ENCODE peak calls at places on chromosomes 5 and 9, in eight cellular contexts. J is stimulated activated effector memory CD8-positive, alpha-beta T cell treated with anti-CD3 and anti-CD28 coated beads, Interleukin-12 subunit alpha, Interleukin-12 subunit beta, amount 100 ng/mL, for 72 hours; I is stimulated activated naive CD8-positive, alpha-beta T cell treated with anti-CD3 and anti-CD28 coated beads, Interleukin-15, Interleukin-2, amounts not matched to agents 100 U/mL and 50 U/mL, for 24 hours; P is activated naive CD8-positive, alpha-beta T cell treated with anti-CD3 and anti-CD28 coated beads, Interleukin-2, amount 50 U/mL, for 24 hours; C is activated naive CD4-positive, alpha-beta T cell treated with anti-CD3 and anti-CD28 coated beads, Interleukin-2, amount 50 U/mL, for 72 hours; S is central memory CD8-positive, alpha-beta T cell; L is GM12878; G is heart right ventricle. X is an unnamed sample.

GRCh38 chr5:57735754-57736153 is 253.1 kb upstream of the ACTBL2 start:
- ATAC-seq in C (no peak), L (no peak), G (no peak), P (no peak), J (no peak), S (no peak), I (no peak), X (peak)

GRCh38 chr5:151174612-151175101 is 17.1 kb upstream of the ANXA6 start:
- ATAC-seq in P (no peak), G (no peak), S (no peak), I (no peak), C (no peak), L (no peak), J (no peak), X (no peak)

GRCh38 chr9:116027096-116027495 is 126.5 kb upstream of the PAPPA start:
- ATAC-seq in J (no peak), P (no peak), G (no peak), S (no peak), C (no peak), I (no peak), L (no peak), X (peak)

GRCh38 chr9:112000743-112001142 is 104.1 kb downstream of the UGCG start:
- ATAC-seq in P (no peak), I (no peak), L (no peak), G (no peak), J (no peak), C (no peak), S (no peak), X (no peak)

GRCh38 chr9:94894111-94894699 is 167.7 kb downstream of the AOPEP start:
- ATAC-seq in P (no peak), S (no peak), J (no peak), G (no peak), C (no peak), I (no peak), L (no peak), X (no peak)

GRCh38 chr5:63398346-63398745 is 563.9 kb downstream of the HTR1A start:
- ATAC-seq in L (no peak), S (no peak), J (no peak), C (no peak), I (no peak), P (no peak), G (no peak), X (no peak)

GRCh38 chr9:4743131-4743875 is 2.3 kb upstream of the AK3 start:
- ATAC-seq in G (no peak), J (no peak), S (no peak), C (no peak), P (no peak), I (no peak), L (no peak), X (no peak)

GRCh38 chr5:72252574-72253155 is 67.4 kb downstream of the MRPS27 start:
- ATAC-seq in I (no peak), G (no peak), J (no peak), S (no peak), L (no peak), P (no peak), C (no peak), X (peak)

GRCh38 chr5:168408561-168409321 is 77.5 kb upstream of the RARS1 start:
- ATAC-seq in J (no peak), C (no peak), I (no peak), G (peak), S (no peak), P (no peak), L (no peak), X (peak)

GRCh38 chr5:173688708-173689107 is 72.3 kb upstream of the BOD1 start:
- ATAC-seq in S (no peak), G (no peak), C (no peak), J (no peak), I (no peak), L (no peak), P (no peak), X (no peak)

GRCh38 chr5:135913713-135914626 is 18.3 kb upstream of the IL9 start:
- ATAC-seq in J (peak), C (no peak), I (peak), G (no peak), S (peak), L (no peak), P (peak), X (no peak)

GRCh38 chr9:87787735-87788134 is 61.8 kb downstream of the CTSL start:
- ATAC-seq in I (no peak), L (no peak), G (no peak), P (no peak), S (no peak), C (no peak), J (no peak), X (no peak)

X was measured in SK-N-SH treated with all-trans-retinoic acid at 6 μM for 48 hours.